ENCODE peak calls at places on chromosomes 7 and 10, in ten cellular contexts. One of them, this sample, is unnamed.

GRCh38 chr10:129784286-129784685 is 179.8 kb downstream of the EBF3 start:
- DNase-seq in amniotic stem cell: no peak
- DNase-seq in anterior cingulate cortex: no peak
- DNase-seq in mesothelial cell of epicardium: no peak
- DNase-seq in NCI-H1417 treated with DMSO at 0.1 percent for 48 hours: no peak
- DNase-seq in T-helper 9 cell: no peak
- DNase-seq in AG04449: no peak
- DNase-seq in NCI-H460: no peak
- DNase-seq in AG04450: no peak
- DNase-seq in lower leg skin: no peak
- DNase-seq in this sample: no peak

GRCh38 chr7:44676776-44677175 is 70.3 kb downstream of the OGDH start:
- DNase-seq in amniotic stem cell: no peak
- DNase-seq in anterior cingulate cortex: no peak
- DNase-seq in mesothelial cell of epicardium: no peak
- DNase-seq in NCI-H1417 treated with DMSO at 0.1 percent for 48 hours: no peak
- DNase-seq in T-helper 9 cell: no peak
- DNase-seq in AG04449: no peak
- DNase-seq in NCI-H460: no peak
- DNase-seq in AG04450: no peak
- DNase-seq in lower leg skin: no peak
- DNase-seq in this sample: no peak

GRCh38 chr7:80622531-80622930 is 15.9 kb upstream of the CD36 start:
- DNase-seq in amniotic stem cell: peak; percentile 22
- DNase-seq in anterior cingulate cortex: no peak
- DNase-seq in mesothelial cell of epicardium: no peak
- DNase-seq in NCI-H1417 treated with DMSO at 0.1 percent for 48 hours: no peak
- DNase-seq in T-helper 9 cell: no peak
- DNase-seq in AG04449: no peak
- DNase-seq in NCI-H460: no peak
- DNase-seq in AG04450: peak; percentile 45
- DNase-seq in lower leg skin: no peak
- DNase-seq in this sample: peak; percentile 14

GRCh38 chr10:85927952-85928677 is 438.5 kb downstream of the GRID1 start:
- DNase-seq in amniotic stem cell: no peak
- DNase-seq in anterior cingulate cortex: no peak
- DNase-seq in mesothelial cell of epicardium: no peak
- DNase-seq in NCI-H1417 treated with DMSO at 0.1 percent for 48 hours: no peak
- DNase-seq in T-helper 9 cell: no peak
- DNase-seq in AG04449: no peak
- DNase-seq in NCI-H460: no peak
- DNase-seq in AG04450: no peak
- DNase-seq in lower leg skin: no peak
- DNase-seq in this sample: no peak

GRCh38 chr7:39733881-39734571 is 110.7 kb downstream of the RALA start:
- DNase-seq in amniotic stem cell: peak; percentile 69
- DNase-seq in anterior cingulate cortex: no peak
- DNase-seq in mesothelial cell of epicardium: no peak
- DNase-seq in NCI-H1417 treated with DMSO at 0.1 percent for 48 hours: no peak
- DNase-seq in T-helper 9 cell: no peak
- DNase-seq in AG04449: peak; percentile 63
- DNase-seq in NCI-H460: peak; percentile 13
- DNase-seq in AG04450: peak; percentile 85
- DNase-seq in lower leg skin: peak; percentile 49
- DNase-seq in this sample: peak; percentile 59

GRCh38 chr10:124122211-124122610 is 28.8 kb upstream of the CHST15 start:
- DNase-seq in amniotic stem cell: no peak
- DNase-seq in anterior cingulate cortex: no peak
- DNase-seq in mesothelial cell of epicardium: no peak
- DNase-seq in NCI-H1417 treated with DMSO at 0.1 percent for 48 hours: no peak
- DNase-seq in T-helper 9 cell: no peak
- DNase-seq in AG04449: no peak
- DNase-seq in NCI-H460: no peak
- DNase-seq in AG04450: no peak
- DNase-seq in lower leg skin: no peak
- DNase-seq in this sample: no peak

GRCh38 chr10:84837041-84837766 is 508.8 kb downstream of the CCSER2 start:
- DNase-seq in amniotic stem cell: no peak
- DNase-seq in anterior cingulate cortex: no peak
- DNase-seq in mesothelial cell of epicardium: no peak
- DNase-seq in NCI-H1417 treated with DMSO at 0.1 percent for 48 hours: no peak
- DNase-seq in T-helper 9 cell: no peak
- DNase-seq in AG04449: no peak
- DNase-seq in NCI-H460: no peak
- DNase-seq in AG04450: no peak
- DNase-seq in lower leg skin: no peak
- DNase-seq in this sample: no peak

GRCh38 chr10:73251683-73252444 is 580 bp downstream of the MRPS16 start:
- DNase-seq in amniotic stem cell: no peak
- DNase-seq in anterior cingulate cortex: no peak
- DNase-seq in mesothelial cell of epicardium: no peak
- DNase-seq in NCI-H1417 treated with DMSO at 0.1 percent for 48 hours: no peak
- DNase-seq in T-helper 9 cell: no peak
- DNase-seq in AG04449: no peak
- DNase-seq in NCI-H460: no peak
- DNase-seq in AG04450: no peak
- DNase-seq in lower leg skin: no peak
- DNase-seq in this sample: no peak

GRCh38 chr7:132276986-132277716 is 299.1 kb downstream of the PLXNA4 start:
- DNase-seq in amniotic stem cell: no peak
- DNase-seq in anterior cingulate cortex: no peak
- DNase-seq in mesothelial cell of epicardium: no peak
- DNase-seq in NCI-H1417 treated with DMSO at 0.1 percent for 48 hours: no peak
- DNase-seq in T-helper 9 cell: no peak
- DNase-seq in AG04449: no peak
- DNase-seq in NCI-H460: no peak
- DNase-seq in AG04450: no peak
- DNase-seq in lower leg skin: no peak
- DNase-seq in this sample: peak; percentile 60

GRCh38 chr10:4068255-4069028 is 283.4 kb upstream of the KLF6 start:
- DNase-seq in amniotic stem cell: no peak
- DNase-seq in anterior cingulate cortex: no peak
- DNase-seq in mesothelial cell of epicardium: no peak
- DNase-seq in NCI-H1417 treated with DMSO at 0.1 percent for 48 hours: no peak
- DNase-seq in T-helper 9 cell: no peak
- DNase-seq in AG04449: no peak
- DNase-seq in NCI-H460: no peak
- DNase-seq in AG04450: no peak
- DNase-seq in lower leg skin: no peak
- DNase-seq in this sample: peak; percentile 59

GRCh38 chr7:101743995-101744360 is 73.4 kb upstream of the CUX1 start:
- DNase-seq in amniotic stem cell: no peak
- DNase-seq in anterior cingulate cortex: no peak
- DNase-seq in mesothelial cell of epicardium: no peak
- DNase-seq in NCI-H1417 treated with DMSO at 0.1 percent for 48 hours: no peak
- DNase-seq in T-helper 9 cell: no peak
- DNase-seq in AG04449: no peak
- DNase-seq in NCI-H460: no peak
- DNase-seq in AG04450: no peak
- DNase-seq in lower leg skin: no peak
- DNase-seq in this sample: no peak

GRCh38 chr10:63666836-63667383 is 145.7 kb downstream of the REEP3 start:
- DNase-seq in amniotic stem cell: peak; percentile 20
- DNase-seq in anterior cingulate cortex: no peak
- DNase-seq in mesothelial cell of epicardium: no peak
- DNase-seq in NCI-H1417 treated with DMSO at 0.1 percent for 48 hours: no peak
- DNase-seq in T-helper 9 cell: no peak
- DNase-seq in AG04449: peak; percentile 88
- DNase-seq in NCI-H460: no peak
- DNase-seq in AG04450: peak; percentile 63
- DNase-seq in lower leg skin: no peak
- DNase-seq in this sample: peak; percentile 69

GRCh38 chr10:91135113-91135512 is 85.3 kb upstream of the PCGF5 start:
- DNase-seq in amniotic stem cell: no peak
- DNase-seq in anterior cingulate cortex: no peak
- DNase-seq in mesothelial cell of epicardium: no peak
- DNase-seq in NCI-H1417 treated with DMSO at 0.1 percent for 48 hours: no peak
- DNase-seq in T-helper 9 cell: no peak
- DNase-seq in AG04449: no peak
- DNase-seq in NCI-H460: no peak
- DNase-seq in AG04450: no peak
- DNase-seq in lower leg skin: no peak
- DNase-seq in this sample: no peak

GRCh38 chr10:119197921-119198320 is 9.4 kb upstream of the GRK5 start:
- DNase-seq in amniotic stem cell: no peak
- DNase-seq in anterior cingulate cortex: no peak
- DNase-seq in mesothelial cell of epicardium: no peak
- DNase-seq in NCI-H1417 treated with DMSO at 0.1 percent for 48 hours: no peak
- DNase-seq in T-helper 9 cell: no peak
- DNase-seq in AG04449: no peak
- DNase-seq in NCI-H460: no peak
- DNase-seq in AG04450: no peak
- DNase-seq in lower leg skin: no peak
- DNase-seq in this sample: no peak

GRCh38 chr7:123749537-123749857 is 694 bp upstream of the WASL start:
- DNase-seq in amniotic stem cell: peak; percentile 10
- DNase-seq in anterior cingulate cortex: no peak
- DNase-seq in mesothelial cell of epicardium: no peak
- DNase-seq in NCI-H1417 treated with DMSO at 0.1 percent for 48 hours: peak; percentile 64
- DNase-seq in T-helper 9 cell: no peak
- DNase-seq in AG04449: no peak
- DNase-seq in NCI-H460: peak; percentile 80
- DNase-seq in AG04450: peak; percentile 24
- DNase-seq in lower leg skin: peak; percentile 88
- DNase-seq in this sample: no peak

GRCh38 chr7:157551325-157552070 is 214.7 kb downstream of the DNAJB6 start:
- DNase-seq in amniotic stem cell: no peak
- DNase-seq in anterior cingulate cortex: no peak
- DNase-seq in mesothelial cell of epicardium: no peak
- DNase-seq in NCI-H1417 treated with DMSO at 0.1 percent for 48 hours: no peak
- DNase-seq in T-helper 9 cell: no peak
- DNase-seq in AG04449: no peak
- DNase-seq in NCI-H460: no peak
- DNase-seq in AG04450: no peak
- DNase-seq in lower leg skin: no peak
- DNase-seq in this sample: no peak

GRCh38 chr10:132746801-132747625 is 38.9 kb downstream of the NKX6-2 start:
- DNase-seq in amniotic stem cell: no peak
- DNase-seq in anterior cingulate cortex: no peak
- DNase-seq in mesothelial cell of epicardium: no peak
- DNase-seq in NCI-H1417 treated with DMSO at 0.1 percent for 48 hours: no peak
- DNase-seq in T-helper 9 cell: no peak
- DNase-seq in AG04449: no peak
- DNase-seq in NCI-H460: no peak
- DNase-seq in AG04450: no peak
- DNase-seq in lower leg skin: no peak
- DNase-seq in this sample: no peak

GRCh38 chr7:32694182-32694581 is 197.4 kb downstream of the KBTBD2 start:
- DNase-seq in amniotic stem cell: no peak
- DNase-seq in anterior cingulate cortex: no peak
- DNase-seq in mesothelial cell of epicardium: no peak
- DNase-seq in NCI-H1417 treated with DMSO at 0.1 percent for 48 hours: no peak
- DNase-seq in T-helper 9 cell: no peak
- DNase-seq in AG04449: no peak
- DNase-seq in NCI-H460: no peak
- DNase-seq in AG04450: no peak
- DNase-seq in lower leg skin: no peak
- DNase-seq in this sample: no peak

GRCh38 chr10:131685576-131685975 is 215.2 kb upstream of the PPP2R2D start:
- DNase-seq in amniotic stem cell: no peak
- DNase-seq in anterior cingulate cortex: no peak
- DNase-seq in mesothelial cell of epicardium: no peak
- DNase-seq in NCI-H1417 treated with DMSO at 0.1 percent for 48 hours: no peak
- DNase-seq in T-helper 9 cell: no peak
- DNase-seq in AG04449: no peak
- DNase-seq in NCI-H460: no peak
- DNase-seq in AG04450: no peak
- DNase-seq in lower leg skin: no peak
- DNase-seq in this sample: no peak

GRCh38 chr7:131355917-131356777 is 28.5 kb downstream of the MKLN1 start:
- DNase-seq in amniotic stem cell: no peak
- DNase-seq in anterior cingulate cortex: no peak
- DNase-seq in mesothelial cell of epicardium: no peak
- DNase-seq in NCI-H1417 treated with DMSO at 0.1 percent for 48 hours: no peak
- DNase-seq in T-helper 9 cell: no peak
- DNase-seq in AG04449: no peak
- DNase-seq in NCI-H460: no peak
- DNase-seq in AG04450: no peak
- DNase-seq in lower leg skin: no peak
- DNase-seq in this sample: no peak

GRCh38 chr10:11631890-11632587 is 20.6 kb upstream of the USP6NL start:
- DNase-seq in amniotic stem cell: no peak
- DNase-seq in anterior cingulate cortex: no peak
- DNase-seq in mesothelial cell of epicardium: no peak
- DNase-seq in NCI-H1417 treated with DMSO at 0.1 percent for 48 hours: no peak
- DNase-seq in T-helper 9 cell: no peak
- DNase-seq in AG04449: no peak
- DNase-seq in NCI-H460: no peak
- DNase-seq in AG04450: no peak
- DNase-seq in lower leg skin: no peak
- DNase-seq in this sample: no peak